ENCODE peak calls at places on chromosomes 3 and 15, in six cellular contexts. O is foreskin fibroblast, V is Peyer's patch, Q is AG09309, S is fibroblast of mammary gland, C is HCT116. B is an unnamed sample.

GRCh38 chr15:42385206-42385979 is 26.1 kb downstream of the CAPN3 start:
- DNase-seq in O (peak), V (no peak), Q (no peak), S (peak), C (peak), B (peak)

GRCh38 chr15:84881520-84881830 is 3.0 kb upstream of the SLC28A1 start:
- DNase-seq in O (no peak), V (no peak), Q (no peak), S (no peak), C (no peak), B (no peak)

GRCh38 chr15:62094398-62094797 is 27.6 kb downstream of the C2CD4A start:
- DNase-seq in O (no peak), V (no peak), Q (no peak), S (no peak), C (no peak), B (no peak)

GRCh38 chr3:63995056-63995576 is 28.2 kb downstream of the PSMD6 start:
- DNase-seq in O (no peak), V (no peak), Q (no peak), S (no peak), C (no peak), B (no peak)

GRCh38 chr3:78101363-78101762 is 1061.5 kb downstream of the ROBO2 start:
- DNase-seq in O (peak), V (no peak), Q (peak), S (peak), C (no peak), B (no peak)

GRCh38 chr3:32443471-32443870 is 51.8 kb downstream of the CMTM7 start:
- DNase-seq in O (peak), V (no peak), Q (peak), S (peak), C (peak), B (no peak)

GRCh38 chr15:70086636-70087035 is 11.1 kb downstream of the TLE3 start:
- DNase-seq in O (no peak), V (no peak), Q (no peak), S (no peak), C (no peak), B (no peak)

GRCh38 chr3:129855454-129856419 is 37.8 kb downstream of the TMCC1 start:
- DNase-seq in O (no peak), V (no peak), Q (peak), S (peak), C (peak), B (no peak)

GRCh38 chr15:29089731-29090616 is 179.6 kb downstream of the NSMCE3 start:
- DNase-seq in O (peak), V (peak), Q (no peak), S (peak), C (no peak), B (no peak)

GRCh38 chr3:57060089-57060829 is at the start of gene SPATA12:
- DNase-seq in O (peak), V (peak), Q (peak), S (peak), C (peak), B (peak)

GRCh38 chr3:176741648-176742047 is 455.6 kb downstream of the TBL1XR1 start:
- DNase-seq in O (no peak), V (no peak), Q (no peak), S (no peak), C (no peak), B (no peak)

GRCh38 chr15:74170845-74171578 is 2.5 kb upstream of the ISLR start:
- DNase-seq in O (no peak), V (no peak), Q (no peak), S (no peak), C (no peak), B (no peak)

GRCh38 chr15:90451215-90451850 is 63.3 kb downstream of the IQGAP1 start:
- DNase-seq in O (peak), V (no peak), Q (peak), S (peak), C (no peak), B (no peak)

GRCh38 chr3:24160424-24160823 is 215.3 kb downstream of the NR1D2 start:
- DNase-seq in O (peak), V (no peak), Q (no peak), S (peak), C (no peak), B (no peak)

GRCh38 chr15:100727291-100727851 is 125.0 kb downstream of the ASB7 start:
- DNase-seq in O (no peak), V (no peak), Q (no peak), S (peak), C (no peak), B (no peak)

GRCh38 chr15:98721166-98721565 is 72.8 kb downstream of the IGF1R start:
- DNase-seq in O (no peak), V (no peak), Q (no peak), S (no peak), C (no peak), B (no peak)

GRCh38 chr3:113697192-113698090 is 999 bp upstream of the USF3 start:
- DNase-seq in O (no peak), V (peak), Q (no peak), S (no peak), C (no peak), B (peak)

GRCh38 chr3:149314807-149315578 is 18.4 kb downstream of the TM4SF18 start:
- DNase-seq in O (peak), V (no peak), Q (peak), S (peak), C (no peak), B (no peak)

GRCh38 chr15:42608110-42608531 is 32.7 kb downstream of the STARD9 start:
- DNase-seq in O (no peak), V (peak), Q (no peak), S (no peak), C (no peak), B (peak)

GRCh38 chr3:141930801-141931200 is 54.4 kb downstream of the ATP1B3 start:
- DNase-seq in O (no peak), V (no peak), Q (no peak), S (no peak), C (no peak), B (no peak)

GRCh38 chr15:38374024-38374423 is 79.9 kb upstream of the FAM98B start:
- DNase-seq in O (no peak), V (no peak), Q (no peak), S (peak), C (no peak), B (no peak)

GRCh38 chr3:9247361-9248231 is 1.9 kb downstream of the SRGAP3 start:
- DNase-seq in O (no peak), V (no peak), Q (no peak), S (no peak), C (no peak), B (no peak)

GRCh38 chr15:95872366-95872771 is 458.1 kb upstream of the NR2F2 start:
- DNase-seq in O (peak), V (no peak), Q (no peak), S (peak), C (no peak), B (no peak)

GRCh38 chr15:77004189-77004588 is 9.3 kb downstream of the PSTPIP1 start:
- DNase-seq in O (no peak), V (peak), Q (no peak), S (no peak), C (no peak), B (peak)

GRCh38 chr15:88847144-88847543 is 43.9 kb downstream of the ACAN start:
- DNase-seq in O (no peak), V (no peak), Q (no peak), S (no peak), C (no peak), B (no peak)

GRCh38 chr3:124786491-124787241 is 56.4 kb downstream of the UMPS start:
- DNase-seq in O (no peak), V (no peak), Q (no peak), S (peak), C (peak), B (peak)

GRCh38 chr3:100606894-100607512 is 2.4 kb upstream of the ADGRG7 start:
- DNase-seq in O (no peak), V (no peak), Q (no peak), S (no peak), C (no peak), B (no peak)

GRCh38 chr3:122003112-122003511 is 18.9 kb downstream of the ILDR1 start:
- DNase-seq in O (no peak), V (no peak), Q (no peak), S (no peak), C (no peak), B (no peak)

GRCh38 chr15:38438031-38438986 is 15.6 kb upstream of the FAM98B start:
- DNase-seq in O (no peak), V (no peak), Q (no peak), S (no peak), C (no peak), B (no peak)

GRCh38 chr15:71271327-71271726 is 156.1 kb downstream of the THSD4 start:
- DNase-seq in O (no peak), V (no peak), Q (no peak), S (no peak), C (no peak), B (no peak)

GRCh38 chr15:56989411-56989924 is 71.0 kb downstream of the TCF12 start:
- DNase-seq in O (no peak), V (no peak), Q (no peak), S (no peak), C (no peak), B (no peak)
- TF ChIP-seq CTCF in O (no peak), V (no peak), Q (no peak), S (no peak), C (no peak), B (no peak)

GRCh38 chr15:92375057-92375456 is 18.6 kb upstream of the ST8SIA2 start:
- DNase-seq in O (no peak), V (no peak), Q (no peak), S (no peak), C (no peak), B (no peak)
- TF ChIP-seq CTCF in O (no peak), V (no peak), Q (no peak), S (no peak), C (no peak), B (no peak)

GRCh38 chr3:11601446-11602241 is 42.1 kb downstream of the VGLL4 start:
- DNase-seq in O (no peak), V (no peak), Q (no peak), S (peak), C (no peak), B (no peak)

GRCh38 chr3:11602886-11603285 is 40.8 kb downstream of the VGLL4 start:
- DNase-seq in O (no peak), V (no peak), Q (no peak), S (no peak), C (no peak), B (no peak)

GRCh38 chr3:11603628-11604027 is 40.1 kb downstream of the VGLL4 start:
- DNase-seq in O (no peak), V (no peak), Q (peak), S (peak), C (no peak), B (no peak)

GRCh38 chr3:11602441-11602840 is 41.3 kb downstream of the VGLL4 start:
- DNase-seq in O (no peak), V (no peak), Q (no peak), S (no peak), C (no peak), B (no peak)

DNA sequence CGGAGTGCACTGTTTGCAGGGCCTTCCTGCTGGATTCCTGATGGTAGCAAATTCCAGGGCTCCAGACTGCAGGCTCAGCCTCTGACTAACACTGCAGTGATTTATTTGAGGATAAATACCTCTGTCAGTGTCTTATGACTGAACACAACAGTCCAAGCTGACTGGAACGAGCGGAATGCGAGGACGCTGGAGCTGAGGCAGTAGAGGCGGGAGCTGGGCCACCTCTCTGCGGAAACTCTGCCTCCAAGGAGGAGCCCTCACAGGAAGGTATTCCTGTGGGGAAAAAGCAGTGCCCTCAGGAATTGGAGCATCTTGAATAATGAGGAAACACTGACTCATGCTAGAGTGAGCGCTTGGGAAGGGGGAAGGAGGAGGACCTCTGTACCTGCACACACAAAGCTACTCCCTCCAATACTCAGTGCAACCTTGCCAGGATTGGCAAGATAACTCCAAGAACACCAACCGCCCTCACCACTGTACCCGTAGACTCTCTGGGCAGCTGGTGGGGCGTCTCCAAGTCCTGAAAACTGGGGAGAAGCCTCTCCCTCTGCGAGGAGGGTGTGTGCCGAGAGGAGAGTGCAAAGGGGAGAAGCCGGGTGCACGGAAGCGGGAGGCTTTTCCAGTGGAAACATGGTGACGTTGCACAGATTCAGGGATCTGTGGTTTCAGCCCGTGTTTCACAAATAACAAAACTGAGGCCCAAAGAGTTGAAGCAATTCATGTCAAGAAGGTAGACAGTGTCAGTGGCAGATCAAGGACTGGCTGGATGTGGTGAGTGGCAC is 43.0 kb downstream of the VGLL4 start:
- DNase-seq in O (peak), V (no peak), Q (peak), S (peak), C (peak), B (peak)
- TF ChIP-seq CTCF in O (no peak), V (no peak), Q (no peak), S (no peak), C (no peak), B (no peak)

GRCh38 chr3:66493464-66494099 is 7.2 kb downstream of the LRIG1 start:
- DNase-seq in O (no peak), V (no peak), Q (no peak), S (no peak), C (no peak), B (peak)
- TF ChIP-seq CTCF in O (no peak), V (no peak), Q (no peak), S (no peak), C (no peak), B (no peak)

DNA sequence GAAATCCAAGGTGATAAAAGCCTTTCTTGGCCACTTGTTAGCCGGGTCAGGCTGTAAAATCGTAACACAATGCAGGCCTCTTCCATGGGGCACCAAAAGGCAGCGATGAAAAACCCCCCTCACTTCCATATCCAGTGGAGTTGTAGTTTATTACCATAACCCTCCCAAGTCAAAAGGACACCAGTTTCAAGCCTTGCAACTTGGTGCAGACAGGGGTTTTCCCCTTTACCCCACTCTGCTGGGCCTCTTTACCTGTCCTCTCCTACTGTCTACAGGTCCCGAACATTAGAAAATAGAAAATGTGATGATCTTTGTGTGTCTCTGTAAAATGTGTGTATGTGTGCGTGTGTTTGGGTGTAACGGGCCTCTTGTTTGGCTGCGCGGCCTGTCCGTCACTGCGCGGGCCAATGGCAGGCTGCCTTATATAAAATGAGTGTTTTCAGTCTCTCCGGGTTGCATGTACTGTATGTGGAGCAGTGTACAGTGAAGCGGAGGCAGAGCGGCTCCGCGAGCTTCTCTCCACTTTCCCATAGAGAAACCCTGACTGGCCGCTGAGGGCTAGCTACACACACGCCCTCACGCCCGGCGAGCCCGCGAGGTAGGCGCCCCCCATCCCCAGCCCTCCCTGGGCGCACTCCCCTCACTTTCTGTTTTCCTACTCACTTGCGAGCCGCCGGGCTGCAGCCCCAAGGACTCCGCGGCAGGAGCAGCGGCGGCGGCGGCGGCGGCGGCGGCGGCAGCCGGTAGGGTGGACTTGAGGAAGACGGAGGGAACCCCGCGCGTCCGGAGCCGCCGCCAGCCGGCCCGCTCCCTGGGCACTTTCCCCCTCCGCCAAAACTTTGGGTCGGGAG is at the start of gene BBX:
- DNase-seq in O (peak), V (peak), Q (peak), S (peak), C (peak), B (peak)
- TF ChIP-seq CTCF in O (no peak), V (no peak), Q (no peak), S (no peak), C (no peak), B (no peak)

DNA sequence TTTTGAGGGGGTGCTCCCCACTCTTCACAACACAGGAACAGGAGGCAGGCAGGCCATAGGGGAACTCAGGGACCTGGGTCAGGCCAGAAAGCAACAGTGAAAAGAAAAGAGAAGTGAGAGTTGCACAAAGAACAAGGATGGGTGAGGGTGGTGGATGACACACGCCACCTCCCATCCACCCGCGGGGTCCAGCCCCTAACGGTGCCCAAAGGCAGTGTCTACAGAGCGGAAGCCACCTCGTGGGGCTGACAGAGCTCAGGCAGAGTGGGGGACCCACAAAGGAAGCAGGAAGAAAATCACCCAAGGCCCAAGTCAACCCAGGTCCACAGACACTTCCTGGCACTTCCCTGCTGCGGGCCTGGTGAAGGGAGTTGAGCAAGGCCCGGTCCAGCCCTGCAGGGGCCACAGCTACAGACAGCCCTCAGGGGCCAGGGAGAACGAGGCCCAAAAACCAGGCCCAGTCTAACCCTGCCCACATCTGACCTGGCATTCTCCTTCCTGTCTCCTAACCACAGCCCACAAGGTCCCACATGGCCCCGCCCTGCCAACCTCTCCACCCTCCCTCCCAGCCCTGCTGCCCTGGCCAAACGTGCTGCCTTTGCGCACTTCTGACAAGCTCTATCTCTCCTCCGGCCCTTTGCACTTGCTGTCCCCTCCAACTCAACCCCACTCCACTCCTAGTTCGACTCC is 5.9 kb downstream of the NUP210 start:
- DNase-seq in O (no peak), V (no peak), Q (no peak), S (no peak), C (no peak), B (peak)
- TF ChIP-seq CTCF in O (no peak), V (no peak), Q (no peak), S (no peak), C (no peak), B (no peak)

DNA sequence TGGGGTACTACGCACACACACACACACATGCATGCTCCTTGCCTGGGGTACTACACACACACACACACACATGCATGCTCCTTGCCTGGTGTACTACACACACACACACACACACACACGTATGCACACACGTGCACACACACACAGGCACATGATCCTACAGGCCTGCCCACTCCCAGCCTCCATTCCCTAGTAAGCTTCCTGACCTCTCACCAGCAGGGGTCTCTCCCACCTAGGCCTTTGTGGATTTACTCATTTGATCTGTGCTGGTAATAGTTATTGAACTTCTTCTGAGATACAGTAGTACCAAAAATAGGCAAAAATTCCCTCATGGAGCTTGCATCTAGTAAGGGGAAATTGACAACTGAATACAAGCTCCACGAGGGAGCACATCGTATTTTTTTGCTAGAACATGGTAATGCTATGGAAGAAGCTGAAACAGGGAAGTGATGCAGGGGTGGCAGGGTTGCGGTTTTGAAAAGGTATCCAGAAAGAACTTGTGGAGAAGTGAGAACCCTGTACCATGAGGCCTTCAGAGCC is 19.1 kb downstream of the TTC21A start:
- DNase-seq in O (peak), V (peak), Q (no peak), S (peak), C (no peak), B (peak)
- TF ChIP-seq CTCF in O (peak), V (peak), Q (peak), S (peak), C (peak), B (peak)

B was measured in transverse colon.